ENCODE peak calls at places on chromosomes 5 and 9, in six cellular contexts. W, K, S, C, N and F are unnamed samples.
A peak's percentile ranks its signal among the peaks of the same experiment; 100 is the strongest.

GRCh38 chr5:150000990-150001659 is 586 bp downstream of the HMGXB3 start:
- DNase-seq in S (peak; percentile 43), N (peak; percentile 40), W (peak; percentile 53), K (peak; percentile 61), C (peak; percentile 26), F (no peak)

GRCh38 chr9:251398-251797 is 36.7 kb downstream of the DOCK8 start:
- DNase-seq in K (no peak), S (no peak), N (no peak), C (no peak), W (no peak), F (no peak)

GRCh38 chr5:137040641-137041340 is 458.3 kb downstream of the SPOCK1 start:
- DNase-seq in S (no peak), C (no peak), K (no peak), N (no peak), W (peak; percentile 59), F (no peak)

GRCh38 chr5:179607449-179607931 is 16.0 kb downstream of the HNRNPH1 start:
- DNase-seq in W (no peak), C (no peak), S (peak; percentile 77), K (no peak), N (no peak), F (no peak)

GRCh38 chr9:38110476-38110875 is 41.4 kb upstream of the SHB start:
- DNase-seq in C (no peak), W (no peak), S (no peak), K (no peak), N (no peak), F (no peak)

GRCh38 chr9:24464321-24464951 is 81.3 kb downstream of the IZUMO3 start:
- DNase-seq in N (no peak), C (no peak), K (no peak), S (no peak), W (no peak), F (no peak)

GRCh38 chr5:71830626-71831539 is 111.8 kb downstream of the CARTPT start:
- DNase-seq in K (peak; percentile 53), N (no peak), C (no peak), W (peak; percentile 91), S (peak; percentile 83), F (no peak)

GRCh38 chr9:86036555-86036954 is 62.8 kb downstream of the GOLM1 start:
- DNase-seq in K (no peak), S (no peak), W (no peak), C (no peak), N (no peak), F (no peak)

GRCh38 chr5:107104040-107104773 is 566.5 kb downstream of the EFNA5 start:
- DNase-seq in C (no peak), S (no peak), N (no peak), W (no peak), K (no peak), F (no peak)

GRCh38 chr9:21995652-21996275 is 1.2 kb downstream of the CDKN2B-AS1 start:
- DNase-seq in S (peak; percentile 55), W (peak; percentile 58), C (peak; percentile 33), N (peak; percentile 59), K (peak; percentile 72), F (no peak)

GRCh38 chr5:154058055-154059038 is 19.6 kb downstream of the MFAP3 start:
- DNase-seq in C (no peak), W (no peak), K (no peak), N (peak; percentile 89), S (no peak), F (no peak)

GRCh38 chr9:117434568-117434967 is 19.7 kb upstream of the ASTN2 start:
- DNase-seq in S (no peak), C (no peak), K (no peak), W (no peak), N (no peak), F (peak; percentile 54)

GRCh38 chr5:14373685-14374084 is 207.9 kb upstream of the OTULINL start:
- DNase-seq in W (no peak), C (no peak), S (no peak), K (no peak), N (no peak), F (no peak)

GRCh38 chr5:150618588-150619281 is 21.7 kb upstream of the SYNPO start:
- DNase-seq in K (no peak), S (peak; percentile 64), N (no peak), W (no peak), C (no peak), F (no peak)

GRCh38 chr5:123119334-123119986 is 30.4 kb downstream of the PRDM6 start:
- DNase-seq in K (no peak), N (no peak), S (no peak), W (peak; percentile 30), C (no peak), F (no peak)

GRCh38 chr9:122402403-122403268 is 31.8 kb downstream of the PTGS1 start:
- DNase-seq in W (peak; percentile 99), S (no peak), K (no peak), C (no peak), N (no peak), F (no peak)

GRCh38 chr5:14146725-14147124 is 3.6 kb downstream of the TRIO start:
- DNase-seq in K (peak; percentile 58), W (no peak), C (no peak), S (no peak), N (no peak), F (no peak)

GRCh38 chr5:10360686-10361085 is 7.2 kb downstream of the MARCHF6 start:
- DNase-seq in K (no peak), C (no peak), S (no peak), W (no peak), N (no peak), F (no peak)

GRCh38 chr9:109270971-109271900 is 49.6 kb downstream of the EPB41L4B start:
- DNase-seq in N (peak; percentile 4), S (no peak), W (no peak), K (peak; percentile 31), C (no peak), F (no peak)

GRCh38 chr9:36064448-36065037 is 27.8 kb downstream of the RECK start:
- DNase-seq in K (no peak), W (peak; percentile 3), C (no peak), S (no peak), N (no peak), F (no peak)

GRCh38 chr9:131656356-131657030 is 83.4 kb downstream of the RAPGEF1 start:
- DNase-seq in C (no peak), W (no peak), S (peak; percentile 82), K (peak; percentile 95), N (peak; percentile 78), F (no peak)